ENCODE peak calls at places on chromosomes 16 and 17, in five cellular contexts. One of them, this sample, is unnamed.

GRCh38 chr17:12627776-12628491 is 37.8 kb upstream of the MYOCD start:
- DNase-seq in pancreas: no peak
- DNase-seq in bronchial epithelial cell: peak; percentile 63
- DNase-seq in mucosa of descending colon: no peak
- DNase-seq in neural progenitor cell: no peak
- DNase-seq in this sample: no peak

GRCh38 chr17:9900744-9901143 is 4.3 kb downstream of the RCVRN start:
- DNase-seq in pancreas: no peak
- DNase-seq in bronchial epithelial cell: peak; percentile 8
- DNase-seq in mucosa of descending colon: no peak
- DNase-seq in neural progenitor cell: no peak
- DNase-seq in this sample: no peak

GRCh38 chr17:46836500-46836899 is 14.9 kb upstream of the WNT9B start:
- DNase-seq in pancreas: no peak
- DNase-seq in bronchial epithelial cell: no peak
- DNase-seq in mucosa of descending colon: no peak
- DNase-seq in neural progenitor cell: no peak
- DNase-seq in this sample: no peak

GRCh38 chr17:80023261-80024205 is 12.1 kb downstream of the TBC1D16 start:
- DNase-seq in pancreas: no peak
- DNase-seq in bronchial epithelial cell: no peak
- DNase-seq in mucosa of descending colon: no peak
- DNase-seq in neural progenitor cell: peak; percentile 41
- DNase-seq in this sample: no peak

GRCh38 chr16:22623351-22623781 is 112.7 kb downstream of the NPIPB5 start:
- DNase-seq in pancreas: no peak
- DNase-seq in bronchial epithelial cell: peak; percentile 79
- DNase-seq in mucosa of descending colon: no peak
- DNase-seq in neural progenitor cell: no peak
- DNase-seq in this sample: peak; percentile 22

GRCh38 chr16:84860383-84860782 is 40.6 kb downstream of the CRISPLD2 start:
- DNase-seq in pancreas: no peak
- DNase-seq in bronchial epithelial cell: no peak
- DNase-seq in mucosa of descending colon: no peak
- DNase-seq in neural progenitor cell: no peak
- DNase-seq in this sample: no peak

GRCh38 chr17:43438626-43439529 is 40.1 kb downstream of the ARL4D start:
- DNase-seq in pancreas: no peak
- DNase-seq in bronchial epithelial cell: no peak
- DNase-seq in mucosa of descending colon: no peak
- DNase-seq in neural progenitor cell: peak; percentile 43
- DNase-seq in this sample: no peak

GRCh38 chr17:14581181-14581830 is 280.4 kb downstream of the HS3ST3B1 start:
- DNase-seq in pancreas: no peak
- DNase-seq in bronchial epithelial cell: no peak
- DNase-seq in mucosa of descending colon: no peak
- DNase-seq in neural progenitor cell: peak; percentile 34
- DNase-seq in this sample: no peak

GRCh38 chr16:84848991-84849634 is 29.3 kb downstream of the CRISPLD2 start:
- DNase-seq in pancreas: peak; percentile 28
- DNase-seq in bronchial epithelial cell: no peak
- DNase-seq in mucosa of descending colon: no peak
- DNase-seq in neural progenitor cell: no peak
- DNase-seq in this sample: no peak

GRCh38 chr17:10048951-10049350 is 143.9 kb upstream of the RCVRN start:
- DNase-seq in pancreas: no peak
- DNase-seq in bronchial epithelial cell: no peak
- DNase-seq in mucosa of descending colon: no peak
- DNase-seq in neural progenitor cell: no peak
- DNase-seq in this sample: no peak

GRCh38 chr17:45584092-45585036 is 93.8 kb upstream of the PLEKHM1 start:
- DNase-seq in pancreas: peak; percentile 90
- DNase-seq in bronchial epithelial cell: peak; percentile 50
- DNase-seq in mucosa of descending colon: peak; percentile 74
- DNase-seq in neural progenitor cell: peak; percentile 75
- DNase-seq in this sample: peak; percentile 81

GRCh38 chr17:68794636-68795503 is 160.3 kb downstream of the ABCA8 start:
- DNase-seq in pancreas: no peak
- DNase-seq in bronchial epithelial cell: peak; percentile 26
- DNase-seq in mucosa of descending colon: no peak
- DNase-seq in neural progenitor cell: no peak
- DNase-seq in this sample: peak; percentile 26
- TF ChIP-seq CTCF in pancreas: peak; percentile 15
- TF ChIP-seq CTCF in bronchial epithelial cell: peak; percentile 35
- TF ChIP-seq CTCF in mucosa of descending colon: no peak
- TF ChIP-seq CTCF in neural progenitor cell: peak; percentile 27
- TF ChIP-seq CTCF in this sample: peak; percentile 37

GRCh38 chr17:58252141-58252540 is 13.8 kb downstream of the LPO start:
- DNase-seq in pancreas: no peak
- DNase-seq in bronchial epithelial cell: no peak
- DNase-seq in mucosa of descending colon: no peak
- DNase-seq in neural progenitor cell: no peak
- DNase-seq in this sample: no peak
- TF ChIP-seq CTCF in pancreas: no peak
- TF ChIP-seq CTCF in bronchial epithelial cell: no peak
- TF ChIP-seq CTCF in mucosa of descending colon: no peak
- TF ChIP-seq CTCF in neural progenitor cell: no peak
- TF ChIP-seq CTCF in this sample: no peak

GRCh38 chr16:87340198-87340597 is 23.0 kb upstream of the C16orf95 start:
- DNase-seq in pancreas: no peak
- DNase-seq in bronchial epithelial cell: no peak
- DNase-seq in mucosa of descending colon: no peak
- DNase-seq in neural progenitor cell: no peak
- DNase-seq in this sample: no peak
- TF ChIP-seq CTCF in pancreas: no peak
- TF ChIP-seq CTCF in bronchial epithelial cell: no peak
- TF ChIP-seq CTCF in mucosa of descending colon: no peak
- TF ChIP-seq CTCF in neural progenitor cell: no peak
- TF ChIP-seq CTCF in this sample: no peak

GRCh38 chr17:19412510-19412909 is 1.5 kb downstream of the RNF112 start:
- DNase-seq in pancreas: peak; percentile 41
- DNase-seq in bronchial epithelial cell: no peak
- DNase-seq in mucosa of descending colon: no peak
- DNase-seq in neural progenitor cell: no peak
- DNase-seq in this sample: no peak

GRCh38 chr17:19413725-19414124 is 2.7 kb downstream of the RNF112 start:
- DNase-seq in pancreas: no peak
- DNase-seq in bronchial epithelial cell: no peak
- DNase-seq in mucosa of descending colon: no peak
- DNase-seq in neural progenitor cell: no peak
- DNase-seq in this sample: no peak

GRCh38 chr17:19414396-19415280 is 3.6 kb downstream of the RNF112 start:
- DNase-seq in pancreas: peak; percentile 47
- DNase-seq in bronchial epithelial cell: no peak
- DNase-seq in mucosa of descending colon: no peak
- DNase-seq in neural progenitor cell: no peak
- DNase-seq in this sample: no peak

GRCh38 chr17:19411641-19412040 is 609 bp downstream of the RNF112 start:
- DNase-seq in pancreas: no peak
- DNase-seq in bronchial epithelial cell: no peak
- DNase-seq in mucosa of descending colon: no peak
- DNase-seq in neural progenitor cell: no peak
- DNase-seq in this sample: no peak

GRCh38 chr17:19412984-19413383 is 2.0 kb downstream of the RNF112 start:
- DNase-seq in pancreas: peak; percentile 43
- DNase-seq in bronchial epithelial cell: no peak
- DNase-seq in mucosa of descending colon: no peak
- DNase-seq in neural progenitor cell: no peak
- DNase-seq in this sample: no peak
- TF ChIP-seq CTCF in pancreas: no peak
- TF ChIP-seq CTCF in bronchial epithelial cell: no peak
- TF ChIP-seq CTCF in mucosa of descending colon: no peak
- TF ChIP-seq CTCF in neural progenitor cell: no peak
- TF ChIP-seq CTCF in this sample: no peak

DNA sequence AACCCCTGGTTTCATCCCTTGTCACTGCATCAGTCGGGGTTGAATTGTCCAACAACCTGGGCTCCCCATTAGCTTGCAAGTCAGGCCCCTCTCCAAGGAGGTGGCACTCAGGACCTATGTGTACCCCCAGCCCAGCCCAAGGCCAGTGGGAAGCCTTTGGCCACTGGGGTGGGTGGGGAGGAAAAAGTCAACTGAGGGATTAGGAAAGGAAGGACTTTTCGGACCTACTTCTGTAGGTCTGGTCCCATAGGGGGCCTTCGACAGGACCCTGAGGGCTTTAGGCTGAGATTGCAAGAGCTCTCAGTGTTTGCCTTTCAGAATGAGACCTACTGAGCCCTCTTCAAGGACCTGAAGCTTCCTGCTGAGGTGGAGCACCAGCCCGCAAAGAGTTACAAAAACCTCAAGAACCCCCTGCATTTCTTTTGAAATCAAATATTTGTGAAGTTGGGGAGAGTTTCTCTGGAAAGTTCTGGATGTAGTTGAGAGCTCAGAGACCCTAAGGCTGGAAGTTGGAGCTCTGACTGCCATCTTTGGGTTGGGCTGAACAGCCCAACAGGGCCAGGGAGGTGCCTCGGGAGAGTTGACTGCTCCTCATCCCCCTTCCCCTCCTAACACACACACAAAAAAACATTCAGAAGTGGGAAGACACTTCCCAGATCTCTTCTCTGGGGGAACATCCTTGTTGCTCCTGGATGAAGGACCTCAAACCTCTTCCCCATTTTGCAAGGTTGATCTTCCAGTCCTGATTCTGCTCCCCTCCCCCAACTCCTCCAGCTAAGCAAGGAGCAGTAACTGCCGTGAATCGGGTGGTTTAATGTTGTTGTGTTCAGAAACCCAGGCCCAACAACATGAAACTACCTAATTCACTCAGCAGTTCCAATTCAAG is 5.8 kb upstream of the HOXB9 start:
- DNase-seq in pancreas: no peak
- DNase-seq in bronchial epithelial cell: no peak
- DNase-seq in mucosa of descending colon: peak; percentile 64
- DNase-seq in neural progenitor cell: no peak
- DNase-seq in this sample: no peak
- TF ChIP-seq CTCF in pancreas: no peak
- TF ChIP-seq CTCF in bronchial epithelial cell: no peak
- TF ChIP-seq CTCF in mucosa of descending colon: no peak
- TF ChIP-seq CTCF in neural progenitor cell: no peak
- TF ChIP-seq CTCF in this sample: no peak